ENCODE peak calls at places on chromosomes 12 and 14, in nine cellular contexts. T is GM10248; P is T-helper 17 cell; H is NCI-H1092; W is amniotic epithelial cell; U is NCI-H1436; N is NCI-H69; G is activated CD4-positive, alpha-beta T cell treated with anti-CD3 and anti-CD28 coated beads, Interleukin-2, amount 50 U/mL, for 4 hours; Z is NCI-H446. R is an unnamed sample.

GRCh38 chr12:14868916-14869315 is 16.7 kb downstream of the MGP start:
- DNase-seq in T (no peak), P (no peak), H (no peak), W (no peak), U (no peak), N (no peak), G (no peak), Z (no peak), R (no peak)

GRCh38 chr12:5996459-5996858 is 51.4 kb upstream of the ANO2 start:
- DNase-seq in T (no peak), P (no peak), H (no peak), W (no peak), U (no peak), N (no peak), G (no peak), Z (no peak), R (no peak)

GRCh38 chr14:44791730-44792129 is 170.0 kb downstream of the KLHL28 start:
- DNase-seq in T (no peak), P (no peak), H (no peak), W (peak; percentile 24), U (no peak), N (no peak), G (no peak), Z (no peak), R (no peak)

GRCh38 chr12:12577786-12578185 is 15.1 kb upstream of the DUSP16 start:
- DNase-seq in T (no peak), P (no peak), H (no peak), W (no peak), U (no peak), N (no peak), G (no peak), Z (no peak), R (no peak)

GRCh38 chr14:61077946-61078738 is 97.1 kb downstream of the SLC38A6 start:
- DNase-seq in T (no peak), P (no peak), H (no peak), W (no peak), U (no peak), N (peak; percentile 90), G (no peak), Z (no peak), R (no peak)

GRCh38 chr12:75665216-75665615 is 153.8 kb upstream of the KRR1 start:
- DNase-seq in T (no peak), P (no peak), H (no peak), W (peak; percentile 77), U (no peak), N (no peak), G (no peak), Z (no peak), R (no peak)

GRCh38 chr12:67482751-67483661 is 165.5 kb upstream of the DYRK2 start:
- DNase-seq in T (no peak), P (peak; percentile 53), H (peak; percentile 22), W (peak; percentile 80), U (peak; percentile 13), N (peak; percentile 86), G (peak; percentile 63), Z (peak; percentile 53), R (no peak)

GRCh38 chr14:101591121-101591520 is 29.8 kb downstream of the DIO3 start:
- DNase-seq in T (no peak), P (no peak), H (no peak), W (no peak), U (no peak), N (no peak), G (no peak), Z (no peak), R (no peak)

GRCh38 chr14:65958664-65959562 is 527.3 kb upstream of the CCDC196 start:
- DNase-seq in T (peak; percentile 48), P (no peak), H (peak; percentile 53), W (peak; percentile 27), U (no peak), N (peak; percentile 64), G (no peak), Z (peak; percentile 51), R (peak; percentile 36)

GRCh38 chr14:90534091-90534837 is 137.4 kb downstream of the CALM1 start:
- DNase-seq in T (no peak), P (no peak), H (no peak), W (peak; percentile 71), U (no peak), N (no peak), G (no peak), Z (no peak), R (no peak)

GRCh38 chr14:96502621-96503251 is 554 bp downstream of the PAPOLA start:
- DNase-seq in T (peak; percentile 60), P (no peak), H (peak; percentile 33), W (peak; percentile 42), U (peak; percentile 50), N (peak; percentile 76), G (no peak), Z (peak; percentile 29), R (peak; percentile 29)

GRCh38 chr12:28409892-28410291 is 219.6 kb downstream of the CCDC91 start:
- DNase-seq in T (no peak), P (no peak), H (no peak), W (peak; percentile 72), U (no peak), N (no peak), G (no peak), Z (no peak), R (no peak)

GRCh38 chr14:78074546-78074945 is 95.6 kb upstream of the NRXN3 start:
- DNase-seq in T (no peak), P (no peak), H (peak; percentile 75), W (no peak), U (no peak), N (peak; percentile 68), G (no peak), Z (no peak), R (no peak)

GRCh38 chr12:2751686-2752085 is 43.1 kb upstream of the FKBP4 start:
- DNase-seq in T (no peak), P (no peak), H (no peak), W (no peak), U (no peak), N (peak; percentile 26), G (no peak), Z (no peak), R (no peak)

GRCh38 chr12:78442454-78442801 is 422.1 kb upstream of the SYT1 start:
- DNase-seq in T (no peak), P (no peak), H (no peak), W (peak; percentile 73), U (no peak), N (no peak), G (no peak), Z (no peak), R (no peak)

GRCh38 chr14:92039073-92039719 is 663 bp downstream of the TRIP11 start:
- DNase-seq in T (peak; percentile 40), P (no peak), H (peak; percentile 5), W (peak; percentile 79), U (no peak), N (peak; percentile 80), G (no peak), Z (peak; percentile 59), R (peak; percentile 65)

GRCh38 chr12:88934163-88934747 is 354.0 kb upstream of the KITLG start:
- DNase-seq in T (no peak), P (no peak), H (no peak), W (peak; percentile 28), U (no peak), N (peak; percentile 55), G (no peak), Z (no peak), R (peak; percentile 38)

GRCh38 chr12:121894633-121895032 is 6.0 kb downstream of the PSMD9 start:
- DNase-seq in T (no peak), P (no peak), H (no peak), W (peak; percentile 74), U (no peak), N (peak; percentile 48), G (no peak), Z (no peak), R (peak; percentile 72)

GRCh38 chr12:131014343-131014742 is 60.6 kb downstream of the ADGRD1 start:
- DNase-seq in T (no peak), P (no peak), H (no peak), W (no peak), U (no peak), N (no peak), G (no peak), Z (no peak), R (no peak)

GRCh38 chr12:48765753-48766162 is 23.1 kb downstream of the ADCY6 start:
- DNase-seq in T (no peak), P (no peak), H (no peak), W (peak; percentile 92), U (no peak), N (no peak), G (no peak), Z (no peak), R (no peak)

GRCh38 chr12:7369274-7369729 is 65.4 kb downstream of the ACSM4 start:
- DNase-seq in T (no peak), P (no peak), H (no peak), W (no peak), U (no peak), N (peak; percentile 62), G (no peak), Z (no peak), R (no peak)

GRCh38 chr12:96907681-96908163 is 665 bp downstream of the NEDD1 start:
- DNase-seq in T (peak; percentile 23), P (no peak), H (no peak), W (peak; percentile 30), U (peak; percentile 0), N (peak; percentile 69), G (peak; percentile 3), Z (no peak), R (peak; percentile 53)

GRCh38 chr12:46982629-46983392 is 96.6 kb upstream of the PCED1B start:
- DNase-seq in T (no peak), P (no peak), H (no peak), W (no peak), U (no peak), N (peak; percentile 31), G (no peak), Z (no peak), R (no peak)

GRCh38 chr12:122423258-122424165 is 1.0 kb upstream of the CLIP1 start:
- DNase-seq in T (no peak), P (no peak), H (no peak), W (peak; percentile 32), U (no peak), N (peak; percentile 79), G (no peak), Z (no peak), R (peak; percentile 52)

GRCh38 chr12:87667378-87667777 is 361.8 kb downstream of the C12orf50 start:
- DNase-seq in T (no peak), P (no peak), H (no peak), W (peak; percentile 54), U (no peak), N (peak; percentile 32), G (no peak), Z (peak; percentile 16), R (peak; percentile 64)